ENCODE peak calls at places on chromosomes 6 and 20, in four cellular contexts. V is HL-60, C is K562, S is GM12878. F is an unnamed sample.

GRCh38 chr6:36427781-36428345 is 14.8 kb downstream of the PXT1 start:
- DNase-seq in S (no peak), V (no peak), C (peak), F (no peak)

GRCh38 chr6:5287205-5287965 is 26.1 kb downstream of the FARS2 start:
- DNase-seq in V (no peak), S (no peak), C (no peak), F (no peak)

GRCh38 chr20:6767536-6768227 is at the start of gene BMP2:
- DNase-seq in S (no peak), C (peak), V (no peak), F (peak)

GRCh38 chr6:142421285-142422202 is 119.7 kb downstream of the ADGRG6 start:
- DNase-seq in S (no peak), C (no peak), V (no peak), F (no peak)

GRCh38 chr6:7270320-7271204 is 42.4 kb downstream of the SSR1 start:
- DNase-seq in V (no peak), S (no peak), C (no peak), F (no peak)

GRCh38 chr20:19756756-19757486 is 1.1 kb upstream of the RIN2 start:
- DNase-seq in S (no peak), C (no peak), V (no peak), F (no peak)

GRCh38 chr6:106974337-106974998 is at the start of gene CD24:
- DNase-seq in C (peak), V (no peak), S (no peak), F (no peak)

GRCh38 chr20:62603021-62603906 is 39.0 kb upstream of the SLCO4A1 start:
- DNase-seq in S (no peak), C (no peak), V (peak), F (no peak)

GRCh38 chr6:36071281-36071680 is 43.7 kb downstream of the MAPK14 start:
- DNase-seq in V (no peak), C (no peak), S (no peak), F (no peak)

GRCh38 chr20:32621071-32621913 is 36.2 kb upstream of the NOL4L start:
- DNase-seq in C (peak), S (no peak), V (no peak), F (peak)

GRCh38 chr6:142802124-142802523 is 142.9 kb downstream of the HIVEP2 start:
- DNase-seq in C (no peak), V (no peak), S (no peak), F (no peak)

GRCh38 chr20:63572788-63573738 is 976 bp downstream of the HELZ2 start:
- DNase-seq in C (no peak), V (no peak), S (no peak), F (no peak)

GRCh38 chr6:117613920-117614535 is 11.7 kb upstream of the GOPC start:
- DNase-seq in C (no peak), V (no peak), S (no peak), F (no peak)

GRCh38 chr20:61044499-61044898 is 207.6 kb upstream of the CDH4 start:
- DNase-seq in V (no peak), S (no peak), C (peak), F (no peak)

GRCh38 chr6:138550346-138550767 is 51.1 kb upstream of the NHSL1 start:
- DNase-seq in C (no peak), V (no peak), S (no peak), F (no peak)

GRCh38 chr20:44422083-44422482 is 53.6 kb upstream of the TTPAL start:
- DNase-seq in S (no peak), C (no peak), V (no peak), F (no peak)

GRCh38 chr6:57242505-57242904 is 20.4 kb upstream of the RAB23 start:
- DNase-seq in S (no peak), V (no peak), C (no peak), F (no peak)

GRCh38 chr6:4607026-4607704 is 169.0 kb upstream of the CDYL start:
- DNase-seq in S (no peak), V (no peak), C (no peak), F (no peak)

GRCh38 chr20:63408684-63409046 is 47.5 kb upstream of the CHRNA4 start:
- DNase-seq in C (no peak), V (no peak), S (no peak), F (no peak)

GRCh38 chr6:112357801-112358200 is 10.7 kb downstream of the RFPL4B start:
- DNase-seq in V (no peak), C (no peak), S (no peak), F (no peak)

GRCh38 chr6:124994648-124995047 is 32.4 kb downstream of the RNF217 start:
- DNase-seq in S (no peak), C (no peak), V (no peak), F (no peak)

GRCh38 chr6:168060521-168060931 is 18.5 kb downstream of the FRMD1 start:
- DNase-seq in V (no peak), S (no peak), C (peak), F (no peak)

GRCh38 chr6:122476131-122476530 is 4.5 kb upstream of the SERINC1 start:
- DNase-seq in V (no peak), S (no peak), C (peak), F (no peak)

GRCh38 chr6:30752164-30752927 is 8.0 kb upstream of the IER3 start:
- DNase-seq in S (no peak), C (peak), V (no peak), F (no peak)

GRCh38 chr6:117463762-117464665 is 18.5 kb upstream of the DCBLD1 start:
- DNase-seq in C (no peak), V (no peak), S (no peak), F (no peak)

GRCh38 chr6:138647006-138647405 is 126.6 kb upstream of the CCDC28A start:
- DNase-seq in V (no peak), C (no peak), S (no peak), F (no peak)

GRCh38 chr6:23663652-23664051 is 462.4 kb upstream of the NRSN1 start:
- DNase-seq in V (no peak), C (no peak), S (no peak), F (no peak)

GRCh38 chr6:113875470-113875869 is 18.3 kb downstream of the MARCKS start:
- DNase-seq in S (no peak), V (no peak), C (no peak), F (no peak)

GRCh38 chr20:31602779-31603441 is 2.2 kb upstream of the ID1 start:
- DNase-seq in C (no peak), V (peak), S (peak), F (no peak)

GRCh38 chr6:19803331-19804330 is 33.5 kb upstream of the ID4 start:
- DNase-seq in V (no peak), C (no peak), S (no peak), F (no peak)

GRCh38 chr6:71190809-71191208 is 97.8 kb upstream of the OGFRL1 start:
- DNase-seq in S (no peak), V (no peak), C (no peak), F (no peak)

GRCh38 chr20:5596401-5597193 is 153.6 kb upstream of the SHLD1 start:
- DNase-seq in C (peak), V (no peak), S (no peak), F (no peak)

GRCh38 chr6:166307981-166308768 is at the start of gene PRR18:
- DNase-seq in V (no peak), C (no peak), S (peak), F (peak)

GRCh38 chr20:37257993-37258392 is 3.6 kb downstream of the GHRH start:
- DNase-seq in C (no peak), V (no peak), S (no peak), F (no peak)
- TF ChIP-seq SPI1 in C (no peak), V (no peak), S (no peak), F (no peak)

DNA sequence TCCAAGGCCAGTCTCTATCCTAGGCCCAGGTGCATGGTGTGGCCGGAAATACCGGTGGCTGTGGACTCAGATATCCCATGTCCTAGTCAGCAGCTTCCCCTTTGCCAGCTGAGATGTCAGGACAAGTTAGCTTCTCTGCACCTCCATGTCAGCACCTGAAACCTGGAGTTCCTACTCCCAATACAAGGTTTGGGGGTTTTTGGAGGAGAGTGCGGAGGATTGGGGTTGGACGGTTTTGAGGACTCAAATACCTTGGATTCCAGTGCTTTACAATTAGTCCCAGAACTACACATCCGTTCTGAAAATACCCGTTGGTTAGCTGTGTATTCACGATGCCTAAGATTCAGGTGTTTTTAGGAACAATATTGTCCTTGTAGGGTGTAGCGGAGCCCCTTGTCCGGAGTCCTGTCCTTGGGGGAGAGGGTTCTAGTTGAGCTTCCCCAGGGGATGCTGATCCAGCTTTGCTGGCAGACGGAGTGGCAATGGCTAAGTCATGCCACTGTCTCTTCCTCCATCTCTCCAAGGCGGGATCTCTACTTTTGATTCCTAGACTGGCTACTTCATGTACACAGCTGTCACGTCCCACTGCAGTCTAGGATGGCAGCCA is 45.0 kb downstream of the ADNP start:
- DNase-seq in C (peak), S (no peak), V (no peak), F (no peak)
- TF ChIP-seq POLR2AphosphoS5 in C (no peak), S (no peak), V (peak), F (no peak)

DNA sequence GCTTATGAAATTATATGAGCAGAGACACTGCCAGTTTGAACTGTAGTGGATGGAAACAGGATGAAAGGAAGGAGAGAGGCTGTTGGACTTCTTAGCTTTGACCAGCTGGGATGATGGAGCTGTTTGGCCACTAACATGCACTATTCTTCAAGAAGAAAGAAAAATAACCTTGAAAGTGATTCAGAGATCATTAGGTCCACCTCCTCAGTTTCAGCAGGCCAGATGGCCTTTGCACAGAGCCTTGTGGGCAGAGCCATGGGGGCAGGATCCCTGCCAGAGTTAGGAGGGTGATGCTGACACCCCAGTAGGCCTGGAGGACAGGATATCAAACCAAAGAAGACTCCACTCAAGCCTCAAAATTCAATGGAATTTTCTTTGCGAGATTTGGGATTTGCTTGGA is 74.5 kb upstream of the TMEM181 start:
- DNase-seq in V (no peak), C (no peak), S (no peak), F (no peak)
- TF ChIP-seq SPI1 in V (no peak), C (no peak), S (no peak), F (no peak)

DNA sequence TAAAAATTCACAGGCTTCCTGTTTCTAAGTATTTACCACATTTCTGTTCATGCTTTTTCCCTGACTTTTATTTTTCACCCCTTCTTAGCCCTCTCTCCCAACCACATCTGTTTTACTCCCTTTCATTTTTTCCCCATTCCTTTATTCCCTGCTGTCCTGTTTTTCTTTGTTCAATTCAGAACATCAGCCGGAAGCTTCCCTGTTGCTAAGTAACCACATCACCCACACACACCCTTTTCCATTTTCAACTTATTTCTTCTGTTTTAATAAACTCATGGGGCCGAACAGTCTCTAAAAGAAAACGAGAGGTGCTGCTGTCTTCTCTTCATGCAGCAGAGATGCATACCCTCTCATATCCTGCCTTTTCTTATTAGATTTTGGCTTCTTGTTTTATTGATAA is 53.5 kb upstream of the CEP85L start:
- DNase-seq in C (no peak), S (no peak), V (no peak), F (no peak)
- TF ChIP-seq POLR2AphosphoS5 in C (no peak), S (no peak), V (no peak), F (no peak)

DNA sequence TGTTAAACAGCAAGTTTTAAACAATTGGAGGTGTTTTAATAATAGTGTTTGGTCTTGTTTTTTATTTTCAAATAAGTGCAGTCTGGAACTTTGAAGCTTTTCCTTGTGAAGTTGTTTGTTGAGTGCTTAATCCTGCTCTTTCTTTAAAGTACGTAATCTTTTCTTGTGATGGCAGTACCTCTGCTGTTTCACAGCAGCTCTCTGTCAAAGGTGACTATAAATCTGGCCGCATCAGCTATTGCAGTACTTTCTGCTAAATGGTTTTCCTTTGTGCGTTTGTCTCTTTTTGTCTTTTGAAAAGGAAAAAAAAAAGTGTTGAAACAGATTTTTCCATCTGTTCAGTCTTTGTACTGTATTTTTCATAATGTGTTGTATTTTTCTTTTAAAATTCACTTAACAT is 12.7 kb downstream of the STXBP5 start:
- DNase-seq in C (no peak), V (no peak), S (no peak), F (no peak)
- TF ChIP-seq SPI1 in C (no peak), V (no peak), S (no peak), F (no peak)

GRCh38 chr6:33768644-33769120 is 20.2 kb downstream of the LEMD2 start:
- DNase-seq in S (no peak), V (no peak), C (peak), F (peak)
- TF ChIP-seq POLR2AphosphoS5 in S (no peak), V (no peak), C (no peak), F (no peak)

GRCh38 chr20:41701596-41702350 is 83.6 kb upstream of the CHD6 start:
- DNase-seq in S (no peak), V (no peak), C (no peak), F (no peak)
- TF ChIP-seq SPI1 in S (no peak), V (no peak), C (no peak), F (no peak)

GRCh38 chr6:42939810-42940167 is 10.5 kb downstream of the CNPY3 start:
- DNase-seq in C (no peak), V (no peak), S (no peak), F (no peak)

GRCh38 chr6:42940493-42941045 is 11.3 kb downstream of the CNPY3 start:
- DNase-seq in V (no peak), C (no peak), S (no peak), F (no peak)

GRCh38 chr6:42937548-42938427 is 8.5 kb downstream of the CNPY3 start:
- DNase-seq in S (no peak), V (no peak), C (no peak), F (no peak)

GRCh38 chr6:42938428-42938796 is 9.1 kb downstream of the CNPY3 start:
- DNase-seq in V (no peak), C (no peak), S (no peak), F (no peak)

DNA sequence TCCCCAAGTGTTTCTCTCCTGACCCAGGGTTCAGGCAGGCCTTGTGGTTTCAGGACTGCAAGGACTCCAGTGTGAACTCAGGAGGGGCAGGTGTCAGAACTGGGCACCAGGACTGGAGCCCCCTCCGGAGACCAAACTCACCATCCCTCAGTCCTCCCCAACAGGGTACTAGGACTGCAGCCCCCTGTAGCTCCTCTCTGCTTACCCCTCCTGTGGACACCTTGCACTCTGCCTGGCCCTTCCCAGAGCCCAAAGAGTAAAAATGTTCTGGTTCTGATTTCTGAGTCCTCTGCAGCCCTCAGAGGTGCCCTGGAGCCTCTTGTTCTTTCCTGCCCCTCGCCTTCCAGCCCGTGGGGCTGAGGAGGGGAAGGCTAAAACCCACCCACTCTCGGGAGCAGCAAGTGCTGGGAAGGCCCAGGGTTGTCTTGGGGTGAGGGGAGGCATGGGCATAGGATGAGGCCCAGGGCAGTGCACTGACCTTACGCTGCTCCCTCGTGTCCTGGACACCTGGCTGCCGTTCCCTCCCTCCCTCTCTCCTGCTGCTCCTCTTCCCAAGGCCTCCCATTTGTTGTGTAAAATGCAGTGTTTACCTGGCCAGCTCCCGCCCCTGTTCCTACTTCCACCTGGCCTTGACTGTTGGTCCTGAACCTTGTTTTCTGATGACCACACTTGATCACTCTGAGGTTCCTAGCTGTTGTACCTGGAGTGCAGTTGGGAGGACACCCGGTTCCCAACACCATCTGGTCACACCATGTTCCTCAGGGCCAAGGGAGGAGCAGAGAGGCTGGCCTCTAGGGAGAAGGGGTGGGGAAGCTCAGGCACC is 9.9 kb downstream of the CNPY3 start:
- DNase-seq in S (no peak), V (no peak), C (no peak), F (no peak)
- TF ChIP-seq POLR2AphosphoS5 in S (peak), V (peak), C (no peak), F (peak)

GRCh38 chr6:149213829-149214228 is 103.7 kb upstream of the TAB2 start:
- DNase-seq in S (no peak), C (no peak), V (no peak), F (no peak)
- TF ChIP-seq SPI1 in S (no peak), C (no peak), V (no peak), F (no peak)